ENCODE peak calls at places on chromosomes 4 and X, in six cellular contexts. One of them, this sample, is unnamed.

GRCh38 chrX:18557879-18558278 is 114.0 kb downstream of the RS1 start:
- DNase-seq in neuronal stem cell: no peak
- DNase-seq in mesenchymal stem cell: no peak
- DNase-seq in IMR-90: no peak
- DNase-seq in H9: no peak
- DNase-seq in H1: no peak
- DNase-seq in this sample: no peak

GRCh38 chr4:53788011-53788410 is 196.7 kb upstream of the LNX1 start:
- DNase-seq in H9: no peak
- DNase-seq in neuronal stem cell: no peak
- DNase-seq in H1: no peak
- DNase-seq in mesenchymal stem cell: no peak
- DNase-seq in IMR-90: no peak
- DNase-seq in this sample: no peak

GRCh38 chrX:38220936-38221386 is 290 bp upstream of the SRPX start:
- DNase-seq in H1: no peak
- DNase-seq in IMR-90: peak; percentile 25
- DNase-seq in H9: no peak
- DNase-seq in neuronal stem cell: peak; percentile 0
- DNase-seq in mesenchymal stem cell: peak; percentile 68
- DNase-seq in this sample: no peak

GRCh38 chr4:170139764-170140163 is 50.0 kb upstream of the AADAT start:
- DNase-seq in IMR-90: peak; percentile 37
- DNase-seq in H9: no peak
- DNase-seq in neuronal stem cell: no peak
- DNase-seq in mesenchymal stem cell: peak; percentile 5
- DNase-seq in H1: no peak
- DNase-seq in this sample: no peak

GRCh38 chr4:78322032-78322431 is 229.5 kb upstream of the ANXA3 start:
- DNase-seq in mesenchymal stem cell: no peak
- DNase-seq in neuronal stem cell: no peak
- DNase-seq in IMR-90: no peak
- DNase-seq in H1: no peak
- DNase-seq in H9: no peak
- DNase-seq in this sample: no peak

GRCh38 chrX:151973851-151974335 is 583 bp downstream of the GABRE start:
- DNase-seq in H1: no peak
- DNase-seq in mesenchymal stem cell: peak; percentile 1
- DNase-seq in H9: peak; percentile 33
- DNase-seq in IMR-90: no peak
- DNase-seq in neuronal stem cell: no peak
- DNase-seq in this sample: peak; percentile 47

GRCh38 chrX:79161655-79162054 is 17.2 kb downstream of the GPR174 start:
- DNase-seq in mesenchymal stem cell: no peak
- DNase-seq in H1: no peak
- DNase-seq in neuronal stem cell: no peak
- DNase-seq in IMR-90: no peak
- DNase-seq in H9: no peak
- DNase-seq in this sample: no peak

GRCh38 chr4:76687730-76688441 is 210.1 kb downstream of the SOWAHB start:
- DNase-seq in H1: no peak
- DNase-seq in mesenchymal stem cell: peak; percentile 18
- DNase-seq in IMR-90: no peak
- DNase-seq in neuronal stem cell: no peak
- DNase-seq in H9: no peak
- DNase-seq in this sample: peak; percentile 82

GRCh38 chrX:130118941-130119640 is 8.8 kb upstream of the ELF4 start:
- DNase-seq in H1: no peak
- DNase-seq in H9: no peak
- DNase-seq in neuronal stem cell: no peak
- DNase-seq in IMR-90: peak; percentile 72
- DNase-seq in mesenchymal stem cell: peak; percentile 77
- DNase-seq in this sample: no peak

GRCh38 chrX:48835524-48836329 is at the start of gene PCSK1N:
- DNase-seq in neuronal stem cell: no peak
- DNase-seq in IMR-90: no peak
- DNase-seq in mesenchymal stem cell: no peak
- DNase-seq in H1: no peak
- DNase-seq in H9: peak; percentile 60
- DNase-seq in this sample: peak; percentile 56

GRCh38 chrX:65993332-65993731 is 46.5 kb downstream of the VSIG4 start:
- DNase-seq in H9: no peak
- DNase-seq in IMR-90: no peak
- DNase-seq in mesenchymal stem cell: no peak
- DNase-seq in H1: no peak
- DNase-seq in neuronal stem cell: no peak
- DNase-seq in this sample: no peak

GRCh38 chr4:41375561-41375960 is 118.8 kb downstream of the UCHL1 start:
- DNase-seq in H1: no peak
- DNase-seq in mesenchymal stem cell: no peak
- DNase-seq in H9: no peak
- DNase-seq in IMR-90: no peak
- DNase-seq in neuronal stem cell: no peak
- DNase-seq in this sample: no peak

GRCh38 chr4:184080674-184081073 is 137.0 kb downstream of the ENPP6 start:
- DNase-seq in IMR-90: no peak
- DNase-seq in mesenchymal stem cell: no peak
- DNase-seq in H1: no peak
- DNase-seq in H9: no peak
- DNase-seq in neuronal stem cell: no peak
- DNase-seq in this sample: no peak

GRCh38 chr4:76658231-76659102 is 223.4 kb downstream of the SHROOM3 start:
- DNase-seq in IMR-90: peak; percentile 86
- DNase-seq in H9: no peak
- DNase-seq in neuronal stem cell: no peak
- DNase-seq in mesenchymal stem cell: peak; percentile 86
- DNase-seq in H1: no peak
- DNase-seq in this sample: no peak

GRCh38 chr4:40480291-40480690 is 145.2 kb downstream of the CHRNA9 start:
- DNase-seq in H9: no peak
- DNase-seq in H1: no peak
- DNase-seq in neuronal stem cell: no peak
- DNase-seq in mesenchymal stem cell: no peak
- DNase-seq in IMR-90: no peak
- DNase-seq in this sample: no peak

GRCh38 chrX:36214924-36215323 is 295.4 kb downstream of the CFAP47 start:
- DNase-seq in H1: no peak
- DNase-seq in mesenchymal stem cell: no peak
- DNase-seq in IMR-90: no peak
- DNase-seq in H9: no peak
- DNase-seq in neuronal stem cell: no peak
- DNase-seq in this sample: no peak

GRCh38 chr4:10161840-10162239 is 45.2 kb upstream of the WDR1 start:
- DNase-seq in H9: no peak
- DNase-seq in H1: no peak
- DNase-seq in mesenchymal stem cell: no peak
- DNase-seq in IMR-90: no peak
- DNase-seq in neuronal stem cell: no peak
- DNase-seq in this sample: no peak

GRCh38 chr4:108008721-108009120 is 19.0 kb downstream of the HADH start:
- DNase-seq in neuronal stem cell: no peak
- DNase-seq in IMR-90: peak; percentile 81
- DNase-seq in mesenchymal stem cell: peak; percentile 71
- DNase-seq in H1: no peak
- DNase-seq in H9: no peak
- DNase-seq in this sample: peak; percentile 39

GRCh38 chrX:151424505-151424904 is 27.5 kb downstream of the VMA21 start:
- DNase-seq in IMR-90: no peak
- DNase-seq in H9: no peak
- DNase-seq in neuronal stem cell: no peak
- DNase-seq in mesenchymal stem cell: no peak
- DNase-seq in H1: no peak
- DNase-seq in this sample: no peak

GRCh38 chrX:72540318-72540717 is 32.3 kb downstream of the HDAC8 start:
- DNase-seq in neuronal stem cell: no peak
- DNase-seq in IMR-90: peak; percentile 58
- DNase-seq in H9: no peak
- DNase-seq in mesenchymal stem cell: peak; percentile 26
- DNase-seq in H1: no peak
- DNase-seq in this sample: peak; percentile 5

GRCh38 chr4:188127157-188127874 is 11.9 kb upstream of the TRIML1 start:
- DNase-seq in H9: no peak
- DNase-seq in mesenchymal stem cell: peak; percentile 92
- DNase-seq in IMR-90: peak; percentile 94
- DNase-seq in neuronal stem cell: no peak
- DNase-seq in H1: no peak
- DNase-seq in this sample: peak; percentile 57

GRCh38 chr4:38160487-38161207 is 200.4 kb downstream of the PTTG2 start:
- DNase-seq in H1: no peak
- DNase-seq in IMR-90: peak; percentile 99
- DNase-seq in neuronal stem cell: peak; percentile 15
- DNase-seq in mesenchymal stem cell: peak; percentile 99
- DNase-seq in H9: no peak
- DNase-seq in this sample: peak; percentile 88

GRCh38 chr4:188023682-188024081 is 28.1 kb downstream of the ZFP42 start:
- DNase-seq in neuronal stem cell: no peak
- DNase-seq in IMR-90: peak; percentile 26
- DNase-seq in mesenchymal stem cell: peak; percentile 18
- DNase-seq in H1: no peak
- DNase-seq in H9: peak; percentile 60
- DNase-seq in this sample: peak; percentile 37

GRCh38 chr4:99875073-99875472 is 19.2 kb downstream of the LAMTOR3 start:
- DNase-seq in H1: no peak
- DNase-seq in neuronal stem cell: no peak
- DNase-seq in IMR-90: no peak
- DNase-seq in H9: no peak
- DNase-seq in mesenchymal stem cell: no peak
- DNase-seq in this sample: no peak

GRCh38 chr4:84691170-84691691 is 108.3 kb downstream of the CDS1 start:
- DNase-seq in H9: no peak
- DNase-seq in H1: no peak
- DNase-seq in IMR-90: peak; percentile 94
- DNase-seq in neuronal stem cell: no peak
- DNase-seq in mesenchymal stem cell: peak; percentile 95
- DNase-seq in this sample: peak; percentile 40

DNA sequence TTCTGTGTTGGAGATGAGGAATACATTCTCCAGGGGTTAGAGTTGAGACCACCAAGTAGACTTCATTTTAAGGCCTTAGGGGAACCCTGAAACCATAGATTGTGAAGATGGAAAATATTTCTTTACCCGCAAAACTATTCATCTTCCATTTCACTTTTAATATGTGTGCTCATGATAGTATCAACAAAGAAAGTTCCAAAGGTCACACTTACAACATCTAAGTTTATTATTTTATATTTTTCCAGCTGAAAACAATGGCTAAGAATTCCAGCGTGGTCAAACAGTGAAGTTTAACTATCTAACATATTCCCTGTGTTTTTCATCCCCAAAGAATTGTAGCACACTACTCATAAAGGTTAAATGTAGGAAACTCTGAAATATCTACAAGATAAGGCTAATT is 214.5 kb upstream of the GIMD1 start:
- DNase-seq in H9: no peak
- DNase-seq in neuronal stem cell: no peak
- DNase-seq in mesenchymal stem cell: no peak
- DNase-seq in IMR-90: no peak
- DNase-seq in H1: no peak
- DNase-seq in this sample: no peak
- H4K8ac ChIP-seq in H9: no peak overlapping the region
- H4K8ac ChIP-seq in neuronal stem cell: no peak overlapping the region
- H4K8ac ChIP-seq in mesenchymal stem cell: no peak overlapping the region
- H4K8ac ChIP-seq in IMR-90: no peak overlapping the region
- H4K8ac ChIP-seq in H1: no peak overlapping the region
- H4K8ac ChIP-seq in this sample: no peak overlapping the region

GRCh38 chrX:44874481-44875184 is 1.6 kb downstream of the KDM6A start:
- DNase-seq in mesenchymal stem cell: peak; percentile 65
- DNase-seq in IMR-90: peak; percentile 49
- DNase-seq in H1: no peak
- DNase-seq in H9: no peak
- DNase-seq in neuronal stem cell: no peak
- DNase-seq in this sample: peak; percentile 59

GRCh38 chrX:44872319-44872816 is 620 bp upstream of the KDM6A start:
- DNase-seq in H1: no peak
- DNase-seq in neuronal stem cell: no peak
- DNase-seq in H9: no peak
- DNase-seq in mesenchymal stem cell: peak; percentile 42
- DNase-seq in IMR-90: peak; percentile 4
- DNase-seq in this sample: no peak

GRCh38 chrX:44875185-44875489 is 2.1 kb downstream of the KDM6A start:
- DNase-seq in neuronal stem cell: no peak
- DNase-seq in mesenchymal stem cell: no peak
- DNase-seq in H1: no peak
- DNase-seq in H9: no peak
- DNase-seq in IMR-90: no peak
- DNase-seq in this sample: no peak

GRCh38 chrX:44872817-44873414 is at the start of gene KDM6A:
- DNase-seq in H9: peak; percentile 98
- DNase-seq in H1: peak; percentile 89
- DNase-seq in mesenchymal stem cell: peak; percentile 95
- DNase-seq in IMR-90: peak; percentile 96
- DNase-seq in neuronal stem cell: peak; percentile 92
- DNase-seq in this sample: peak; percentile 98

GRCh38 chrX:44873415-44874270 is 655 bp downstream of the KDM6A start:
- DNase-seq in H9: no peak
- DNase-seq in IMR-90: peak; percentile 44
- DNase-seq in H1: no peak
- DNase-seq in neuronal stem cell: no peak
- DNase-seq in mesenchymal stem cell: peak; percentile 51
- DNase-seq in this sample: peak; percentile 43
- H4K8ac ChIP-seq in H9: no peak overlapping the region
- H4K8ac ChIP-seq in IMR-90: peak overlapping the region; percentile 77
- H4K8ac ChIP-seq in H1: peak overlapping the region; percentile 93
- H4K8ac ChIP-seq in neuronal stem cell: no peak overlapping the region
- H4K8ac ChIP-seq in mesenchymal stem cell: peak overlapping the region; percentile 64
- H4K8ac ChIP-seq in this sample: no peak overlapping the region

DNA sequence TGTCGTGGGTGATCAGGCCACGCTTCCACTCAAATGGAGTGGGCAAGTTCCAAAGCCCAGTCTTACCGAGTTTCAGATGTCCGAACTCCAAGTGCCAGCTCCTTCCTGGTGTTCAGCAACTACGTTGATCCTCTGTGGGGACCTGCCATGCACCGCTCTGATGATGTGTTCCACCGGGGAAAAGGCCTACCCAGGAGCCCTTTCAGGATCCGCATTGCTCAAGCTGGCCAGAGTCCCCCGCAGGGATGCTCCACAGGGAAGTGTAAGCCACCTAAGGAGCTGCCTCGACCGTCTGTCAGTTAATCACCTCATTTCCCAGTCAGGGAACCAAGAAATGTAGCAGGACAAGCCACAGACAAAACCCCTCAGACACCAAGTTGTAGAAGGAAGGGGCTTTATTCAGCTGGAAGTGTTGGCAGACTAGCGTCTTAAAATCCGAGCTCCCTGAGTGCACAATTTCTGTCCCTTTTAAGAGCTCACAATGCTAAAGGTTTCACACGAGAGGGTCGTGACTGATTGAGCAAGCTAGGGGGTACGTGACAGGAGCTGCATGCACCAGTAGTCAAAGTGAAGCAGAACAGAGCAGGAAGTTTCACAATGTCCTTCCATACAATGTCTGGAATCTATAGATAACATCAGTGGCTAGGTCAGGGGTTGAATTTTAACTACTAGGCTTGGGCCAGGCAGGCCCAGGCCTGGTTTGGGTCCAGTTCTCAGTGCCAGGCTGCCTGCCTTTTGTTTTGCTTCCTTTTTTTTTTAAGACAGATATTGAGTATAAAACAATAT is 126.2 kb upstream of the ZDHHC15 start:
- DNase-seq in H9: no peak
- DNase-seq in IMR-90: no peak
- DNase-seq in H1: no peak
- DNase-seq in mesenchymal stem cell: no peak
- DNase-seq in neuronal stem cell: no peak
- DNase-seq in this sample: no peak
- H4K8ac ChIP-seq in H9: no peak overlapping the region
- H4K8ac ChIP-seq in IMR-90: no peak overlapping the region
- H4K8ac ChIP-seq in H1: no peak overlapping the region
- H4K8ac ChIP-seq in mesenchymal stem cell: no peak overlapping the region
- H4K8ac ChIP-seq in neuronal stem cell: no peak overlapping the region
- H4K8ac ChIP-seq in this sample: no peak overlapping the region

GRCh38 chrX:147699061-147699460 is 212.7 kb upstream of the FMR1 start:
- DNase-seq in H9: peak; percentile 63
- DNase-seq in neuronal stem cell: peak; percentile 24
- DNase-seq in mesenchymal stem cell: no peak
- DNase-seq in H1: peak; percentile 36
- DNase-seq in IMR-90: no peak
- DNase-seq in this sample: peak; percentile 93
- H4K8ac ChIP-seq in H9: no peak overlapping the region
- H4K8ac ChIP-seq in neuronal stem cell: no peak overlapping the region
- H4K8ac ChIP-seq in mesenchymal stem cell: no peak overlapping the region
- H4K8ac ChIP-seq in H1: no peak overlapping the region
- H4K8ac ChIP-seq in IMR-90: no peak overlapping the region
- H4K8ac ChIP-seq in this sample: no peak overlapping the region

This sample was measured in mesendoderm.